ENCODE peak calls at places on chromosomes 7 and 10, in six cellular contexts. One of them, this sample, is unnamed.

GRCh38 chr7:100370746-100371145 is 2.5 kb upstream of the PILRA start:
- DNase-seq in GM12891: no peak
- DNase-seq in GM23248: no peak
- DNase-seq in SHP77: no peak
- DNase-seq in Calu3: no peak
- DNase-seq in heart right ventricle: no peak
- DNase-seq in this sample: no peak

GRCh38 chr7:121832347-121832746 is 40.6 kb upstream of the PTPRZ1 start:
- DNase-seq in SHP77: no peak
- DNase-seq in GM12891: no peak
- DNase-seq in GM23248: no peak
- DNase-seq in Calu3: no peak
- DNase-seq in heart right ventricle: no peak
- DNase-seq in this sample: no peak

GRCh38 chr10:78868048-78868447 is 200.7 kb upstream of the ZMIZ1 start:
- DNase-seq in heart right ventricle: no peak
- DNase-seq in Calu3: no peak
- DNase-seq in GM23248: no peak
- DNase-seq in SHP77: no peak
- DNase-seq in GM12891: no peak
- DNase-seq in this sample: no peak

GRCh38 chr10:25934673-25935139 is 677 bp downstream of the MYO3A start:
- DNase-seq in Calu3: peak; percentile 56
- DNase-seq in GM12891: peak; percentile 45
- DNase-seq in GM23248: no peak
- DNase-seq in SHP77: no peak
- DNase-seq in heart right ventricle: peak; percentile 7
- DNase-seq in this sample: peak; percentile 51

GRCh38 chr10:25808372-25808771 is 125.7 kb upstream of the MYO3A start:
- DNase-seq in GM12891: no peak
- DNase-seq in Calu3: no peak
- DNase-seq in heart right ventricle: no peak
- DNase-seq in SHP77: no peak
- DNase-seq in GM23248: no peak
- DNase-seq in this sample: no peak

GRCh38 chr7:132239422-132239994 is 336.8 kb downstream of the PLXNA4 start:
- DNase-seq in heart right ventricle: no peak
- DNase-seq in GM23248: no peak
- DNase-seq in Calu3: no peak
- DNase-seq in SHP77: no peak
- DNase-seq in GM12891: no peak
- DNase-seq in this sample: no peak

GRCh38 chr7:14871880-14872279 is 30.7 kb downstream of the DGKB start:
- DNase-seq in GM23248: no peak
- DNase-seq in Calu3: no peak
- DNase-seq in GM12891: no peak
- DNase-seq in SHP77: no peak
- DNase-seq in heart right ventricle: no peak
- DNase-seq in this sample: no peak

GRCh38 chr7:48781783-48782182 is 142.6 kb upstream of the CDC14C start:
- DNase-seq in heart right ventricle: no peak
- DNase-seq in Calu3: no peak
- DNase-seq in GM23248: no peak
- DNase-seq in SHP77: peak; percentile 79
- DNase-seq in GM12891: no peak
- DNase-seq in this sample: peak; percentile 58

GRCh38 chr10:114266521-114266920 is 27.5 kb downstream of the VWA2 start:
- DNase-seq in Calu3: no peak
- DNase-seq in heart right ventricle: peak; percentile 42
- DNase-seq in SHP77: no peak
- DNase-seq in GM23248: peak; percentile 46
- DNase-seq in GM12891: no peak
- DNase-seq in this sample: no peak

This sample was measured in NCI-H774.